ENCODE peak calls at places on chromosome 22, in eight cellular contexts. M is suprapubic skin, S is vagina, G is upper lobe of left lung, A is endothelial cell of umbilical vein, L is HCT116, R is spleen, C is GM12891. Y is an unnamed sample.

GRCh38 chr22:44446483-44446882 is 51.5 kb downstream of the RTL6 start:
- DNase-seq in C (no peak), L (no peak), S (no peak), M (no peak), G (no peak), R (no peak), A (no peak), Y (no peak)

GRCh38 chr22:50071432-50072166 is 13.5 kb upstream of the TTLL8 start:
- DNase-seq in C (no peak), G (no peak), S (no peak), R (no peak), A (no peak), M (no peak), L (no peak), Y (no peak)

GRCh38 chr22:48976556-48977535 is 850.8 kb downstream of the BRD1 start:
- DNase-seq in M (no peak), L (no peak), S (no peak), C (no peak), A (no peak), R (no peak), G (no peak), Y (no peak)

GRCh38 chr22:50060441-50061140 is 2.5 kb upstream of the TTLL8 start:
- DNase-seq in L (no peak), C (no peak), A (no peak), R (no peak), S (no peak), M (no peak), G (peak; percentile 40), Y (no peak)

GRCh38 chr22:48703265-48703941 is 1124.3 kb downstream of the BRD1 start:
- DNase-seq in L (no peak), C (no peak), S (no peak), R (peak; percentile 51), M (peak; percentile 45), A (no peak), G (peak; percentile 62), Y (no peak)

GRCh38 chr22:30289980-30290313 is 642 bp upstream of the CASTOR1 start:
- DNase-seq in C (no peak), R (no peak), M (no peak), A (no peak), G (no peak), S (no peak), L (no peak), Y (no peak)

GRCh38 chr22:35489225-35489624 is 51.4 kb upstream of the RASD2 start:
- DNase-seq in G (no peak), S (no peak), R (no peak), L (no peak), A (no peak), C (no peak), M (no peak), Y (no peak)

GRCh38 chr22:49124588-49124987 is 703.1 kb downstream of the BRD1 start:
- DNase-seq in M (no peak), L (no peak), A (no peak), C (no peak), G (no peak), R (no peak), S (no peak), Y (no peak)

GRCh38 chr22:22576244-22576988 is 17.4 kb upstream of the PRAME start:
- DNase-seq in M (no peak), L (peak; percentile 29), R (no peak), S (no peak), G (no peak), C (peak; percentile 45), A (peak; percentile 31), Y (no peak)

GRCh38 chr22:20877715-20878114 is 18.9 kb downstream of the SNAP29 start:
- DNase-seq in R (no peak), C (no peak), L (no peak), A (no peak), M (no peak), S (no peak), G (no peak), Y (no peak)

GRCh38 chr22:20873215-20873614 is 14.4 kb downstream of the SNAP29 start:
- DNase-seq in S (no peak), A (no peak), G (no peak), R (no peak), M (no peak), C (no peak), L (no peak), Y (no peak)

GRCh38 chr22:20881231-20881630 is 22.4 kb downstream of the SNAP29 start:
- DNase-seq in L (no peak), A (no peak), S (no peak), G (no peak), R (no peak), C (no peak), M (no peak), Y (no peak)

DNA sequence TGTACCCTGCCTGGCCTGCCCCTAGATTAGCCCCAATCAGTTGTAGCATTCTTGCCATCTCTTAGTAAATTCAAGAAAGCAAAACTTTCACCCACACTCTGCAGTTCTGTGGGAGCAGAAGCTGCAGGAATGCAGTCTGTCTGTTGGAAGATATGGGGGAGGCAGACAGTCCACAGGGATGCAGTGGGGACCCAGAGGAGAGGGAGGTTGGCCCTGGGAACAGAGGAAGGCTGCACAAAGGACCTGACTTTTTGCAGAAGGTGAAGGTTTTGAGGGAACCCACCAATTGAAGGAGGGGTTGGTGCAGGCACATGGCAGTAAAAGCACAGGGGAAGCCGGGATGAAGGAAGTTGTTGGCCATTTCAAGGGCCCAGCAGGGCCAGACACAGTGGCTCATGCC is 16.5 kb downstream of the SNAP29 start:
- DNase-seq in C (no peak), S (no peak), L (no peak), A (no peak), G (no peak), R (no peak), M (no peak), Y (no peak)
- TF ChIP-seq POLR2AphosphoS5 in C (no peak), S (no peak), L (no peak), A (no peak), G (no peak), R (no peak), M (no peak), Y (no peak)

GRCh38 chr22:25169278-25170031 is 30.2 kb upstream of the CRYBB3 start:
- DNase-seq in A (no peak), G (peak; percentile 67), M (no peak), R (no peak), C (no peak), L (peak; percentile 33), S (no peak), Y (no peak)
- TF ChIP-seq POLR2A in A (no peak), G (no peak), M (no peak), R (no peak), C (no peak), L (no peak), S (no peak), Y (no peak)

GRCh38 chr22:38205261-38206128 is 3.7 kb downstream of the MAFF start:
- DNase-seq in A (peak; percentile 77), L (no peak), R (no peak), G (peak; percentile 51), C (no peak), M (peak; percentile 89), S (peak; percentile 91), Y (no peak)
- TF ChIP-seq POLR2AphosphoS5 in A (no peak), L (no peak), R (no peak), G (peak; percentile 39), C (no peak), M (no peak), S (peak; percentile 79), Y (no peak)

DNA sequence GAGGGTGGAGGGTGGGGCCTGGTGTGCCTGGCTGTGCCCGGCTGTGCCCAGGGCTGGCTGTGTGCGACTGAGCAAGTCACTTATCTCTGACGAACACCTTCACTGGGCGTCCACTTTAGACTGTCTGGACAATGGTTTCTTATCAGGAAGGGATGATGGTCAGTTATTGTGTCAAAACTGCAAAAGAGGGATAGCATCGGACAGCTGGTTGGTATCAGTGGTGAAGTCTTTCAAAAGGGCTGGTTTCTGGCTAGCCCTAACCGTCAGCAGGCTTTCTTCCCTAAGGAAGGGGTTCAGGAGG is 4.1 kb upstream of the MGAT3 start:
- DNase-seq in L (no peak), M (no peak), R (no peak), S (no peak), A (no peak), C (no peak), G (no peak), Y (no peak)
- TF ChIP-seq POLR2A in L (no peak), M (no peak), R (no peak), S (no peak), A (no peak), C (no peak), G (no peak), Y (no peak)

GRCh38 chr22:47687364-47687655 is 924.9 kb downstream of the TBC1D22A start:
- DNase-seq in L (no peak), M (no peak), S (peak; percentile 32), C (no peak), A (no peak), R (no peak), G (no peak), Y (no peak)
- TF ChIP-seq POLR2AphosphoS5 in L (no peak), M (no peak), S (no peak), C (no peak), A (no peak), R (no peak), G (no peak), Y (no peak)

GRCh38 chr22:20388200-20388599 is 5.8 kb upstream of the ZNF74 start:
- DNase-seq in A (no peak), M (no peak), S (no peak), G (no peak), C (no peak), R (no peak), L (no peak), Y (no peak)
- TF ChIP-seq POLR2A in A (no peak), M (no peak), S (no peak), G (no peak), C (no peak), R (no peak), L (no peak), Y (no peak)

Y was measured in GM12892.